ENCODE peak calls at places on chromosomes 3 and 15, in eight cellular contexts. E is hepatocyte; H is A549; R is CD8-positive, alpha-beta T cell; A is transverse colon; N is mammary epithelial cell; F is stomach; G is fibroblast of lung. O is an unnamed sample.
A peak's percentile ranks its signal among the peaks of the same experiment; 100 is the strongest.

GRCh38 chr3:17059966-17060560 is 175.3 kb downstream of the PLCL2 start:
- DNase-seq in E (no peak), H (no peak), R (no peak), A (no peak), N (no peak), F (no peak), G (no peak), O (no peak)

GRCh38 chr3:115913069-115913686 is 289.9 kb downstream of the GAP43 start:
- DNase-seq in E (no peak), H (no peak), R (no peak), A (no peak), N (no peak), F (no peak), G (no peak), O (no peak)

GRCh38 chr3:29279830-29280229 is 1.0 kb upstream of the RBMS3 start:
- DNase-seq in E (no peak), H (no peak), R (no peak), A (no peak), N (peak; percentile 37), F (no peak), G (peak; percentile 54), O (no peak)

GRCh38 chr15:89433686-89434085 is 62.7 kb downstream of the RHCG start:
- DNase-seq in E (no peak), H (no peak), R (no peak), A (no peak), N (no peak), F (no peak), G (no peak), O (no peak)

GRCh38 chr3:56896357-56896756 is 94.6 kb upstream of the ARHGEF3 start:
- DNase-seq in E (no peak), H (no peak), R (no peak), A (no peak), N (no peak), F (no peak), G (no peak), O (no peak)

GRCh38 chr3:43031490-43032216 is 52.5 kb downstream of the GASK1A start:
- DNase-seq in E (no peak), H (no peak), R (no peak), A (no peak), N (no peak), F (no peak), G (no peak), O (peak; percentile 65)

GRCh38 chr3:197522183-197522715 is 33.5 kb downstream of the BDH1 start:
- DNase-seq in E (no peak), H (no peak), R (no peak), A (peak; percentile 90), N (no peak), F (peak; percentile 72), G (no peak), O (no peak)

GRCh38 chr15:83219026-83219425 is 11.4 kb upstream of the HDGFL3 start:
- DNase-seq in E (no peak), H (no peak), R (no peak), A (no peak), N (peak; percentile 54), F (no peak), G (peak; percentile 12), O (no peak)

GRCh38 chr3:57977755-57978715 is 30.2 kb upstream of the FLNB start:
- DNase-seq in E (peak; percentile 65), H (peak; percentile 92), R (no peak), A (peak; percentile 80), N (peak; percentile 56), F (no peak), G (no peak), O (no peak)

GRCh38 chr3:63370094-63370493 is 92.0 kb downstream of the SYNPR start:
- DNase-seq in E (no peak), H (no peak), R (no peak), A (no peak), N (no peak), F (no peak), G (no peak), O (no peak)

GRCh38 chr3:132703733-132704132 is 18.5 kb downstream of the NPHP3 start:
- DNase-seq in E (no peak), H (no peak), R (no peak), A (no peak), N (no peak), F (no peak), G (no peak), O (no peak)

GRCh38 chr3:158991146-158991705 is 189.4 kb downstream of the MFSD1 start:
- DNase-seq in E (peak; percentile 30), H (no peak), R (no peak), A (peak; percentile 60), N (peak; percentile 49), F (peak; percentile 65), G (no peak), O (no peak)

GRCh38 chr15:45473068-45473467 is 49.5 kb downstream of the SLC30A4 start:
- DNase-seq in E (no peak), H (no peak), R (no peak), A (no peak), N (no peak), F (no peak), G (no peak), O (no peak)

GRCh38 chr15:90413411-90414379 is 25.7 kb downstream of the IQGAP1 start:
- DNase-seq in E (peak; percentile 51), H (peak; percentile 55), R (no peak), A (no peak), N (no peak), F (no peak), G (peak; percentile 73), O (peak; percentile 79)

GRCh38 chr15:76198456-76199105 is 112.7 kb downstream of the ETFA start:
- DNase-seq in E (no peak), H (no peak), R (no peak), A (no peak), N (no peak), F (no peak), G (no peak), O (no peak)

GRCh38 chr3:44885618-44886017 is 11.2 kb downstream of the TGM4 start:
- DNase-seq in E (peak; percentile 59), H (peak; percentile 76), R (no peak), A (no peak), N (peak; percentile 97), F (no peak), G (peak; percentile 95), O (peak; percentile 83)

GRCh38 chr3:190387578-190388213 is at the start of gene CLDN16:
- DNase-seq in E (no peak), H (no peak), R (no peak), A (no peak), N (no peak), F (no peak), G (peak; percentile 32), O (no peak)

DNA sequence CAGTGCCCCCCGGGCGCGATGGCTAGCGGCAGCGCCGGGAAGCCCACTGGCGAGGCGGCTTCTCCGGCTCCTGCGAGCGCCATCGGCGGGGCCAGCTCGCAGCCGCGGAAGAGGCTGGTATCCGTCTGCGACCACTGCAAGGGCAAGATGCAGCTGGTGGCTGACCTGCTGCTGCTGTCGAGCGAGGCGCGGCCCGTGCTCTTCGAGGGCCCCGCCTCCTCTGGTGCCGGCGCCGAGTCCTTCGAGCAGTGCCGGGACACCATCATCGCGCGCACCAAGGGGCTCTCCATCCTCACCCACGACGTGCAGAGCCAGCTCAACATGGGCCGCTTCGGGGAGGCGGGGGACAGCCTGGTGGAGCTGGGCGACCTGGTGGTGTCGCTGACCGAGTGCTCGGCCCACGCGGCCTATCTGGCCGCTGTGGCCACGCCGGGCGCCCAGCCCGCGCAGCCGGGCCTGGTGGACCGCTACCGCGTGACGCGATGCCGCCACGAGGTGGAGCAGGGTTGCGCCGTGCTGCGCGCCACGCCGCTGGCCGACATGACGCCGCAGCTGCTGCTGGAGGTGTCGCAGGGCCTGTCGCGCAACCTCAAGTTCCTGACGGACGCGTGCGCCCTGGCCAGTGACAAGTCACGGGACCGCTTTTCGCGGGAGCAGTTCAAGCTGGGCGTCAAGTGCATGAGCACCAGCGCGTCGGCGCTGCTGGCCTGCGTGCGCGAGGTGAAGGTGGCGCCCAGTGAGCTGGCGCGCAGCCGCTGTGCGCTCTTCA is 1.7 kb downstream of the TLNRD1 start:
- DNase-seq in E (no peak), H (peak; percentile 33), R (no peak), A (peak; percentile 21), N (no peak), F (no peak), G (peak; percentile 22), O (peak; percentile 64)
- H3K4me1 ChIP-seq in E (no peaks in the 10 kb centered on the region), H (peaks cover 24% of the 10 kb centered on the region), R (peaks cover 42% of the 10 kb centered on the region), A (no peaks in the 10 kb centered on the region), N (peaks cover 13% of the 10 kb centered on the region), F (peaks cover 38% of the 10 kb centered on the region), G (peaks cover 7% of the 10 kb centered on the region), O (peaks cover 7% of the 10 kb centered on the region)

GRCh38 chr15:80070840-80071239 is 11.4 kb downstream of the ZFAND6 start:
- DNase-seq in E (no peak), H (peak; percentile 31), R (no peak), A (no peak), N (no peak), F (no peak), G (peak; percentile 25), O (no peak)

GRCh38 chr15:80072285-80072684 is 12.8 kb downstream of the ZFAND6 start:
- DNase-seq in E (peak; percentile 81), H (peak; percentile 93), R (no peak), A (no peak), N (peak; percentile 93), F (no peak), G (peak; percentile 92), O (no peak)

GRCh38 chr15:80076321-80077318 is 17.1 kb downstream of the ZFAND6 start:
- DNase-seq in E (no peak), H (no peak), R (no peak), A (no peak), N (no peak), F (no peak), G (peak; percentile 67), O (no peak)

GRCh38 chr15:80071652-80072051 is 12.2 kb downstream of the ZFAND6 start:
- DNase-seq in E (no peak), H (no peak), R (no peak), A (no peak), N (no peak), F (no peak), G (no peak), O (no peak)

GRCh38 chr15:80073197-80073596 is 13.7 kb downstream of the ZFAND6 start:
- DNase-seq in E (no peak), H (no peak), R (no peak), A (no peak), N (no peak), F (no peak), G (no peak), O (no peak)
- H3K27ac ChIP-seq in E (no peak overlapping the region), H (no peak overlapping the region), R (no peak overlapping the region), A (peak overlapping the region; percentile 53), N (peak overlapping the region; percentile 63), F (no peak overlapping the region), G (no peak overlapping the region), O (no peak overlapping the region)

GRCh38 chr15:86139828-86140227 is 60.2 kb downstream of the AGBL1 start:
- DNase-seq in E (no peak), H (peak; percentile 18), R (no peak), A (no peak), N (no peak), F (no peak), G (no peak), O (no peak)
- TF ChIP-seq CTCF in E (peak; percentile 7), H (no peak), R (no peak), A (no peak), N (peak; percentile 39), F (no peak), G (no peak), O (no peak)

DNA sequence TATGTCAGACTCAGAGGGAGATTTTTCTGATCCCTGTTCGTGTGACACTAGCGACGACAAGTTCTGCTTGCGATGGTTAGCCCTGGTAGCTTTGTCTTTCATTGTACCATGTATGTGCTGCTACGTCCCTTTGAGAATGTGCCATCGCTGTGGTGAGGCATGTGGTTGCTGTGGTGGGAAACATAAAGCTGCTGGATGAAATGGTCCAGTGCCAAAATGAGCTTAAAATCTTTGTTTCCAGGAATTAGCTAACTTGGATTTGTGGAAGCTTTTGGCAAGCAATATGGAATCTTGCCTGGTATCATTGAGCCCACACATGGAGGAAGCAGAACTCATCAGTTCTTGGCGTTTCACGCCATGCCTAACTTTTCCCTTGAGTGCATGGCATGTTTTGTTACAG is 98.8 kb downstream of the SPRED1 start:
- DNase-seq in E (no peak), H (no peak), R (no peak), A (no peak), N (no peak), F (no peak), G (no peak), O (no peak)
- H3K4me1 ChIP-seq in E (no peaks in the 10 kb centered on the region), H (no peaks in the 10 kb centered on the region), R (no peaks in the 10 kb centered on the region), A (no peaks in the 10 kb centered on the region), N (no peaks in the 10 kb centered on the region), F (no peaks in the 10 kb centered on the region), G (no peaks in the 10 kb centered on the region), O (no peaks in the 10 kb centered on the region)